ENCODE peak calls at places on chromosomes 2 and 18, in eight cellular contexts. Q is K562, Y is HepG2, E is GM23338, O is Karpas-422, X is HCT116, V is GM23248, Z is hepatocyte. F is an unnamed sample. For H3K4me1, the result is how much of the 10 kb centered on the place peaks cover.

GRCh38 chr18:54555996-54556395 is 35.0 kb upstream of the DYNAP start:
- DNase-seq in X (no peak), O (no peak), Q (no peak), Y (no peak), E (no peak), V (no peak), Z (no peak), F (no peak)

GRCh38 chr18:58776084-58776483 is 88.6 kb upstream of the ZNF532 start:
- DNase-seq in Y (no peak), V (no peak), O (no peak), X (no peak), E (no peak), Z (no peak), Q (no peak), F (no peak)

GRCh38 chr18:46759885-46760284 is 3.0 kb upstream of the ST8SIA5 start:
- DNase-seq in V (no peak), Q (no peak), Z (no peak), X (no peak), Y (no peak), O (peak), E (no peak), F (no peak)

GRCh38 chr18:56890632-56891031 is 239.5 kb downstream of the WDR7 start:
- DNase-seq in Y (peak), Q (no peak), X (no peak), V (peak), Z (peak), O (peak), E (no peak), F (peak)

GRCh38 chr18:58748899-58749595 is 77.8 kb downstream of the MALT1 start:
- DNase-seq in O (no peak), E (no peak), X (no peak), Y (no peak), Q (no peak), V (no peak), Z (no peak), F (no peak)

GRCh38 chr2:50290718-50291117 is 741.2 kb downstream of the NRXN1 start:
- DNase-seq in V (no peak), X (no peak), O (no peak), Q (no peak), E (no peak), Z (no peak), Y (no peak), F (no peak)

GRCh38 chr2:131801210-131801744 is 273.6 kb downstream of the CCDC74A start:
- DNase-seq in Y (no peak), Q (no peak), V (no peak), Z (peak), E (peak), X (no peak), O (no peak), F (peak)

GRCh38 chr2:158518083-158518482 is 61.3 kb downstream of the PKP4 start:
- DNase-seq in Z (no peak), Y (no peak), V (peak), X (no peak), Q (no peak), O (no peak), E (no peak), F (peak)

GRCh38 chr2:120539937-120540718 is 194.2 kb downstream of the INHBB start:
- DNase-seq in Y (peak), X (no peak), Z (peak), V (peak), E (peak), Q (no peak), O (no peak), F (peak)

GRCh38 chr18:49878567-49878966 is 65.2 kb upstream of the ACAA2 start:
- DNase-seq in O (no peak), X (no peak), Q (no peak), V (peak), E (no peak), Z (no peak), Y (no peak), F (no peak)

GRCh38 chr2:193566276-193566675 is 1371.5 kb upstream of the TMEFF2 start:
- DNase-seq in V (no peak), X (no peak), Z (no peak), E (no peak), Q (no peak), O (no peak), Y (no peak), F (no peak)

GRCh38 chr2:45300026-45300750 is 290.9 kb upstream of the SIX2 start:
- DNase-seq in Y (peak), Q (no peak), E (no peak), X (no peak), V (no peak), Z (peak), O (peak), F (no peak)

GRCh38 chr2:217964658-217965161 is 38.1 kb downstream of the TNS1 start:
- DNase-seq in Y (no peak), O (no peak), E (peak), X (no peak), Q (no peak), V (no peak), Z (no peak), F (no peak)

GRCh38 chr2:11748018-11748860 is 1.8 kb downstream of the LPIN1 start:
- DNase-seq in O (no peak), E (no peak), Q (peak), V (no peak), X (no peak), Z (no peak), Y (no peak), F (no peak)

GRCh38 chr2:94880507-94880906 is 9.3 kb downstream of the TEKT4 start:
- DNase-seq in Q (no peak), X (no peak), Z (no peak), Y (no peak), V (no peak), O (no peak), E (no peak), F (peak)

GRCh38 chr2:157334797-157335196 is 9.2 kb upstream of the ERMN start:
- DNase-seq in Z (no peak), O (no peak), E (no peak), V (no peak), X (no peak), Y (no peak), Q (no peak), F (peak)

GRCh38 chr2:69159988-69160387 is 147.0 kb downstream of the ANTXR1 start:
- DNase-seq in X (no peak), O (no peak), E (peak), Q (peak), V (peak), Y (peak), Z (peak), F (no peak)

DNA sequence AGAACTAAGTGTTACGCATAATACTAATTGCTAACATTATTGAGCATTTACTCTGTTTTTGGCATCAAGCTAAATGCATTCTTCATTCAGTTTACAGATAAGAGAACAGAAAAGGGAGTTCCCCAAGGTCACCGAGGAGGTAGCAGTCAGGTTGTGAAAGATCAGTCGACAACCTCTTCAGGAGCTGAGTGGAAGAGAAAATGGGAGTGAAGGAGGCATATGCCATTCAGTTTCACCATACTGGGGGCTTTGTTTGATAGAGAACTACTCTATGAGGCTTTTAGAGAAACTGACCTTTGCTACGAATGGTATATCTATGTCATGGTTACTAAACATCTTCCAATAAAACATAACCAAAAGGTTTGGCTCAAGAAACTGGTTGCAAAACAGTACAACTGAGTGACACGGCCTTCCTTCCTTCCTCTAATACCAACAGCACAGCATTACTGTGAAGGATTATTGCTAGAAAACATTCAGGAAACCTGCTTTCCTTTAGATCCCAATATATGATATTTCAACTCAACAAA is 112.1 kb downstream of the RBMS1 start:
- DNase-seq in X (no peak), E (no peak), Q (no peak), O (no peak), V (peak), Z (no peak), Y (no peak), F (no peak)
- H3K4me1 ChIP-seq in X (under half), E (half or more), Q (under half), O (under half), V (half or more), Z (under half), Y (under half), F (half or more)

DNA sequence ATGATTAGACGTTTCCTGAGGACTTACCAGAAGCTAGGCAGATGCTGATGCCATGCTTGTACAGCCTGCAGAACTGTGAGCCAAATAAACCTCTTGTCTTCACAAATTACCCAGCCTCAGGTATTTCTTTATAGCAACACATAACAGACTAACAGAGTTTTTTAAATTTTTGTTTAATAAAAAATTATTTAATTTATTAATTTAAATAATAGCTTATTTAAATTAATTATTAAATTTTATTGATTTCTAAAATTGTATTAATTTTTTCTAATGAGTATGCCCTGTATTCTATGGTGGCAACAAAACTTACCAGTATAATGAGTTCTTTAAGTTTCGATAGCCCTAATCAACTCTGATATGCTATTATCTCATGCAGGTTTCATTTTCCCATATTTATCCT is 259.8 kb downstream of the IKZF2 start:
- DNase-seq in Y (no peak), Z (no peak), E (no peak), X (no peak), O (no peak), V (no peak), Q (no peak), F (no peak)
- H3K4me3 ChIP-seq in Y (no peak), Z (no peak), E (no peak), X (no peak), O (no peak), V (no peak), Q (no peak), F (no peak)

GRCh38 chr18:55627007-55627406 is 39.0 kb upstream of the TCF4 start:
- DNase-seq in Q (no peak), Y (no peak), O (no peak), E (no peak), Z (no peak), V (peak), X (no peak), F (peak)
- H2AFZ ChIP-seq in Q (peak), Y (no peak), O (no peak), E (no peak), Z (no peak), V (no peak), X (no peak), F (peak)

GRCh38 chr2:96241901-96242611 is 23.7 kb downstream of the TMEM127 start:
- DNase-seq in E (peak), Q (no peak), O (peak), V (peak), Z (no peak), X (no peak), Y (no peak), F (peak)
- H3K4me1 ChIP-seq in E (under half), Q (under half), O (under half), V (under half), Z (under half), X (under half), Y (under half), F (under half)

GRCh38 chr2:214995926-214996670 is 142.3 kb downstream of the ABCA12 start:
- DNase-seq in E (no peak), Q (no peak), O (no peak), V (no peak), Y (no peak), Z (no peak), X (no peak), F (no peak)
- H3K4me3 ChIP-seq in E (no peak), Q (no peak), O (no peak), V (no peak), Y (no peak), Z (no peak), X (no peak), F (no peak)

GRCh38 chr2:202005272-202005887 is 28.3 kb upstream of the FZD7 start:
- DNase-seq in Y (no peak), E (no peak), Z (no peak), X (no peak), V (no peak), Q (no peak), O (peak), F (no peak)
- H2AFZ ChIP-seq in Y (no peak), E (no peak), Z (no peak), X (no peak), V (no peak), Q (no peak), O (no peak), F (no peak)

GRCh38 chr18:76448262-76449109 is 46.6 kb downstream of the ZNF516 start:
- DNase-seq in Q (no peak), X (no peak), Z (no peak), E (no peak), V (peak), O (no peak), Y (no peak), F (no peak)

GRCh38 chr18:76450912-76451421 is 44.1 kb downstream of the ZNF516 start:
- DNase-seq in Q (no peak), O (peak), V (peak), Z (peak), X (no peak), E (peak), Y (no peak), F (peak)

GRCh38 chr18:76447268-76447890 is 47.7 kb downstream of the ZNF516 start:
- DNase-seq in V (peak), Q (no peak), E (no peak), X (no peak), Y (no peak), O (no peak), Z (no peak), F (no peak)

GRCh38 chr18:76450452-76450851 is 44.6 kb downstream of the ZNF516 start:
- DNase-seq in O (no peak), Y (no peak), Q (no peak), X (no peak), E (peak), Z (no peak), V (peak), F (peak)

GRCh38 chr18:76449110-76449453 is 46.0 kb downstream of the ZNF516 start:
- DNase-seq in E (no peak), Y (no peak), X (no peak), O (no peak), Z (no peak), V (no peak), Q (no peak), F (no peak)
- H3K4me1 ChIP-seq in E (half or more), Y (under half), X (under half), O (half or more), Z (half or more), V (half or more), Q (under half), F (half or more)

GRCh38 chr2:96111257-96111640 is 5.1 kb downstream of the ADRA2B start:
- DNase-seq in E (no peak), X (no peak), Q (no peak), O (no peak), Z (no peak), V (no peak), Y (no peak), F (peak)
- H3K4me3 ChIP-seq in E (no peak), X (no peak), Q (no peak), O (no peak), Z (no peak), V (no peak), Y (no peak), F (no peak)

GRCh38 chr2:23009545-23010149 is 375.3 kb upstream of the KLHL29 start:
- DNase-seq in X (no peak), V (peak), Y (no peak), E (no peak), Q (no peak), O (no peak), Z (peak), F (no peak)
- H2AFZ ChIP-seq in X (no peak), V (no peak), Y (no peak), E (no peak), Q (no peak), O (no peak), Z (no peak), F (no peak)

F was measured in osteoblast.